ENCODE peak calls at places on chromosome 11, in seven cellular contexts. Y is transverse colon; S is GM10248; W is CD4-positive, alpha-beta T cell; Z is GM13977; X is A549; H is AG04450. V is an unnamed sample.

GRCh38 chr11:14423633-14424032 is 64.7 kb upstream of the RRAS2 start:
- DNase-seq in H (no peak), S (no peak), Z (no peak), X (no peak), W (no peak), Y (no peak), V (no peak)

GRCh38 chr11:127656266-127656879 is 655.8 kb upstream of the KIRREL3 start:
- DNase-seq in S (no peak), Z (no peak), W (no peak), H (no peak), X (no peak), Y (no peak), V (no peak)

GRCh38 chr11:101862410-101863233 is 52.2 kb upstream of the CEP126 start:
- DNase-seq in H (no peak), W (no peak), Y (peak), X (peak), S (no peak), Z (no peak), V (no peak)

GRCh38 chr11:36431429-36432092 is 78.5 kb downstream of the TRAF6 start:
- DNase-seq in Z (no peak), Y (peak), X (peak), S (no peak), H (peak), W (no peak), V (no peak)

GRCh38 chr11:31412946-31413345 is 43.3 kb downstream of the DNAJC24 start:
- DNase-seq in W (no peak), S (no peak), X (no peak), Z (no peak), H (peak), Y (no peak), V (no peak)

GRCh38 chr11:133269272-133269671 is 263.0 kb downstream of the OPCML start:
- DNase-seq in X (no peak), Y (no peak), H (no peak), W (no peak), Z (peak), S (peak), V (peak)

GRCh38 chr11:88357323-88358039 is 19.9 kb upstream of the CTSC start:
- DNase-seq in W (no peak), S (peak), Z (peak), Y (no peak), X (peak), H (no peak), V (peak)

GRCh38 chr11:72696866-72697428 is 22.7 kb upstream of the PDE2A start:
- DNase-seq in Y (no peak), S (no peak), X (no peak), W (no peak), H (no peak), Z (no peak), V (no peak)

GRCh38 chr11:33453225-33453624 is 196.0 kb downstream of the HIPK3 start:
- DNase-seq in S (no peak), W (no peak), X (no peak), H (no peak), Y (no peak), Z (no peak), V (no peak)

GRCh38 chr11:36361472-36361871 is 65.4 kb downstream of the PRR5L start:
- DNase-seq in Y (no peak), X (no peak), W (no peak), S (no peak), H (no peak), Z (no peak), V (no peak)

GRCh38 chr11:78646564-78647185 is 72.0 kb upstream of the NARS2 start:
- DNase-seq in W (peak), Z (peak), S (peak), H (no peak), Y (peak), X (peak), V (peak)

GRCh38 chr11:131888230-131888826 is 517.9 kb downstream of the NTM start:
- DNase-seq in Z (no peak), Y (no peak), X (no peak), H (peak), S (no peak), W (no peak), V (no peak)

GRCh38 chr11:124747406-124748099 is 4.5 kb downstream of the VSIG2 start:
- DNase-seq in Y (no peak), Z (peak), X (no peak), H (no peak), W (no peak), S (no peak), V (peak)

GRCh38 chr11:3014943-3015342 is 22.8 kb upstream of the NAP1L4 start:
- DNase-seq in H (no peak), Z (no peak), W (no peak), Y (no peak), S (no peak), X (no peak), V (no peak)

GRCh38 chr11:18027475-18027874 is 14.6 kb upstream of the SERGEF start:
- DNase-seq in W (no peak), S (no peak), Z (no peak), X (no peak), Y (no peak), H (no peak), V (no peak)

GRCh38 chr11:13663631-13664071 is 4.8 kb upstream of the FAR1 start:
- DNase-seq in X (no peak), S (no peak), W (no peak), Y (peak), Z (no peak), H (no peak), V (no peak)

GRCh38 chr11:72229925-72230763 is 5.6 kb downstream of the INPPL1 start:
- DNase-seq in X (no peak), W (no peak), Z (peak), S (no peak), H (no peak), Y (no peak), V (peak)

GRCh38 chr11:34050536-34050935 is 995 bp upstream of the CAPRIN1 start:
- DNase-seq in H (no peak), S (no peak), Z (no peak), Y (no peak), X (no peak), W (no peak), V (no peak)

GRCh38 chr11:72780291-72781062 is 13.4 kb downstream of the STARD10 start:
- DNase-seq in S (no peak), X (no peak), W (no peak), Y (peak), Z (no peak), H (no peak), V (no peak)

GRCh38 chr11:38582756-38583155 is 1984.7 kb upstream of the RAG2 start:
- DNase-seq in Y (no peak), Z (no peak), S (no peak), W (no peak), H (no peak), X (no peak), V (no peak)

GRCh38 chr11:74877132-74877531 is 71.8 kb downstream of the XRRA1 start:
- DNase-seq in W (no peak), S (no peak), H (no peak), Y (no peak), X (peak), Z (no peak), V (no peak)
- TF ChIP-seq CTCF in W (peak), S (peak), H (peak), Y (peak), X (peak), Z (peak), V (no peak)

DNA sequence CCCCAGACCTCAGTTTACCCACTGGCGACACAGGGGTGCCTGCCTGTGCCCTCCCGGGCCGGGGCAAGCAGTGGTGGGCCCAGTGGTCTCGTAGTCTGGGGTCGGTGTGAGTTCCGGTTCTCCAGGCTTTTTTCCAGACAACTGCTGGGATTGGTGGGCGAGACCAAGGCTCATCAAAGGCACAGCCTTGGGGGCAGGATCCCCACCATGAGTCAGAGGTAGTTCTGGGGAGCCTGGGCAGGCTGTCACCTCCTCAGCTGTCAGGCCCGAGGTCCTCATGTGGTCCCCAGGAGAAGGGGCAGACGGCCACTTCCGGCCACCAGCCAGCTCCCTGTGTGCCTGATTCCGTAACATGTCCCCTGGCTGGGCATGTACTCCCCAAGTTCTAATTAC is 827 bp upstream of the MUC2 start:
- DNase-seq in Y (no peak), W (no peak), X (no peak), H (no peak), Z (no peak), S (no peak), V (no peak)
- TF ChIP-seq CTCF in Y (no peak), W (no peak), X (no peak), H (no peak), Z (no peak), S (no peak), V (no peak)

GRCh38 chr11:64881476-64881875 is 3.1 kb upstream of the EHD1 start:
- DNase-seq in S (no peak), W (no peak), Y (no peak), X (no peak), H (no peak), Z (no peak), V (no peak)

GRCh38 chr11:64883575-64883974 is 5.2 kb upstream of the EHD1 start:
- DNase-seq in S (no peak), W (no peak), H (no peak), Z (no peak), X (no peak), Y (no peak), V (no peak)

GRCh38 chr11:64885367-64886286 is 7.2 kb upstream of the EHD1 start:
- DNase-seq in W (no peak), Y (no peak), X (peak), H (peak), Z (no peak), S (no peak), V (no peak)

GRCh38 chr11:64882243-64882642 is 3.8 kb upstream of the EHD1 start:
- DNase-seq in X (no peak), S (no peak), W (no peak), H (no peak), Y (no peak), Z (no peak), V (no peak)

DNA sequence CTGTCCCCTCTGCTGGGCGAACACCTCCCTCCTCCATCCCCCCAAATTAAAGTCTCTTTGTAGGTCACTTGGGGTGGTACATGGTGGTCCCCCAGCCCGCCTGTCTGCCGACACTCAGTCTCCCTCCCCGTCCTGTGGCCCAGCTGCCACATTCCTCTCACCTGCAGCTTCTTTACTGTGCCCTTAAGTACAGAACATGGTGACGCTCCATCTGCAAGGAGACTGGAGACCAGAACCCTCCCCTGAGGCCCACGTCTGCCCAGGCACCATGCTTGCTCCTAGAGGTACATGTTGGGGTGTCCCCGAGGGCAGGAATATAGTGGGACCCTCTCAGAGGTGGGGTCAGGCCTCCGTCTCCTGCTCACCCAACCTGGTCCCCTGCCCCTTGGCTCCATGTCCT is 5.6 kb upstream of the EHD1 start:
- DNase-seq in S (no peak), H (no peak), W (no peak), Y (no peak), X (no peak), Z (no peak), V (no peak)
- TF ChIP-seq CTCF in S (no peak), H (no peak), W (no peak), Y (no peak), X (no peak), Z (no peak), V (no peak)

GRCh38 chr11:61609970-61610347 is 29.1 kb upstream of the SYT7 start:
- DNase-seq in H (no peak), Z (no peak), X (peak), W (no peak), S (no peak), Y (no peak), V (no peak)
- TF ChIP-seq CTCF in H (peak), Z (no peak), X (no peak), W (no peak), S (no peak), Y (no peak), V (no peak)

GRCh38 chr11:62846177-62846576 is 6.8 kb upstream of the WDR74 start:
- DNase-seq in X (no peak), Y (no peak), W (no peak), S (no peak), Z (no peak), H (no peak), V (no peak)

GRCh38 chr11:62839050-62840015 is at the start of gene WDR74:
- DNase-seq in H (peak), S (peak), Z (peak), W (peak), X (peak), Y (peak), V (peak)

GRCh38 chr11:62844154-62844553 is 4.8 kb upstream of the WDR74 start:
- DNase-seq in H (no peak), X (no peak), Z (no peak), S (no peak), W (no peak), Y (no peak), V (no peak)

GRCh38 chr11:62842171-62842717 is 2.9 kb upstream of the WDR74 start:
- DNase-seq in Y (peak), Z (no peak), X (no peak), S (peak), W (peak), H (no peak), V (peak)

GRCh38 chr11:62841361-62842170 is 2.2 kb upstream of the WDR74 start:
- DNase-seq in X (peak), Y (peak), H (peak), Z (peak), W (peak), S (peak), V (peak)
- TF ChIP-seq CTCF in X (no peak), Y (no peak), H (no peak), Z (no peak), W (no peak), S (no peak), V (no peak)

GRCh38 chr11:16160146-16160545 is 196.2 kb downstream of the SOX6 start:
- DNase-seq in S (no peak), X (no peak), W (no peak), Y (no peak), H (no peak), Z (no peak), V (no peak)

GRCh38 chr11:16155448-16155847 is 200.9 kb downstream of the SOX6 start:
- DNase-seq in Z (no peak), S (no peak), Y (no peak), W (no peak), H (no peak), X (peak), V (no peak)

GRCh38 chr11:16154715-16155396 is 201.5 kb downstream of the SOX6 start:
- DNase-seq in X (peak), W (no peak), H (no peak), S (no peak), Z (no peak), Y (no peak), V (no peak)

GRCh38 chr11:16158426-16158994 is 197.8 kb downstream of the SOX6 start:
- DNase-seq in W (no peak), S (no peak), H (no peak), Z (no peak), X (peak), Y (no peak), V (no peak)

GRCh38 chr11:16157327-16157726 is 199.0 kb downstream of the SOX6 start:
- DNase-seq in S (no peak), X (no peak), W (no peak), H (no peak), Y (no peak), Z (no peak), V (no peak)
- TF ChIP-seq CTCF in S (no peak), X (no peak), W (no peak), H (no peak), Y (no peak), Z (no peak), V (no peak)